ENCODE peak calls at places on chromosomes 1 and 21, in four cellular contexts. One of them, this sample, is unnamed.

GRCh38 chr1:17958704-17959103 is 148.9 kb upstream of the IGSF21 start:
- ATAC-seq in activated naive CD8-positive, alpha-beta T cell treated with anti-CD3 and anti-CD28 coated beads, Interleukin-2, amount 10 ng/mL, durations not matched to agents 7 days and 5 days: no peak
- ATAC-seq in foreskin keratinocyte: no peak
- ATAC-seq in T-cell: peak; percentile 89
- ATAC-seq in this sample: no peak

GRCh38 chr1:184163674-184164470 is 112.3 kb downstream of the TSEN15 start:
- ATAC-seq in activated naive CD8-positive, alpha-beta T cell treated with anti-CD3 and anti-CD28 coated beads, Interleukin-2, amount 10 ng/mL, durations not matched to agents 7 days and 5 days: no peak
- ATAC-seq in foreskin keratinocyte: peak; percentile 32
- ATAC-seq in T-cell: no peak
- ATAC-seq in this sample: no peak

GRCh38 chr1:22969224-22969829 is 3.3 kb downstream of the LACTBL1 start:
- ATAC-seq in activated naive CD8-positive, alpha-beta T cell treated with anti-CD3 and anti-CD28 coated beads, Interleukin-2, amount 10 ng/mL, durations not matched to agents 7 days and 5 days: no peak
- ATAC-seq in foreskin keratinocyte: no peak
- ATAC-seq in T-cell: no peak
- ATAC-seq in this sample: peak; percentile 31

GRCh38 chr1:63674238-63674864 is 81.1 kb downstream of the PGM1 start:
- ATAC-seq in activated naive CD8-positive, alpha-beta T cell treated with anti-CD3 and anti-CD28 coated beads, Interleukin-2, amount 10 ng/mL, durations not matched to agents 7 days and 5 days: no peak
- ATAC-seq in foreskin keratinocyte: peak; percentile 79
- ATAC-seq in T-cell: no peak
- ATAC-seq in this sample: peak; percentile 65

GRCh38 chr21:41247976-41248545 is 68.5 kb upstream of the FAM3B start:
- ATAC-seq in activated naive CD8-positive, alpha-beta T cell treated with anti-CD3 and anti-CD28 coated beads, Interleukin-2, amount 10 ng/mL, durations not matched to agents 7 days and 5 days: no peak
- ATAC-seq in foreskin keratinocyte: no peak
- ATAC-seq in T-cell: no peak
- ATAC-seq in this sample: no peak

GRCh38 chr1:98103617-98104284 is 182.9 kb upstream of the DPYD start:
- ATAC-seq in activated naive CD8-positive, alpha-beta T cell treated with anti-CD3 and anti-CD28 coated beads, Interleukin-2, amount 10 ng/mL, durations not matched to agents 7 days and 5 days: no peak
- ATAC-seq in foreskin keratinocyte: peak; percentile 21
- ATAC-seq in T-cell: no peak
- ATAC-seq in this sample: no peak

GRCh38 chr1:223738465-223739365 is 26.4 kb downstream of the CAPN2 start:
- ATAC-seq in activated naive CD8-positive, alpha-beta T cell treated with anti-CD3 and anti-CD28 coated beads, Interleukin-2, amount 10 ng/mL, durations not matched to agents 7 days and 5 days: no peak
- ATAC-seq in foreskin keratinocyte: peak; percentile 50
- ATAC-seq in T-cell: no peak
- ATAC-seq in this sample: peak; percentile 17

GRCh38 chr1:181356505-181357340 is 126.6 kb upstream of the CACNA1E start:
- ATAC-seq in activated naive CD8-positive, alpha-beta T cell treated with anti-CD3 and anti-CD28 coated beads, Interleukin-2, amount 10 ng/mL, durations not matched to agents 7 days and 5 days: no peak
- ATAC-seq in foreskin keratinocyte: no peak
- ATAC-seq in T-cell: no peak
- ATAC-seq in this sample: no peak

GRCh38 chr1:58785424-58786058 is 1.7 kb upstream of the JUN start:
- ATAC-seq in activated naive CD8-positive, alpha-beta T cell treated with anti-CD3 and anti-CD28 coated beads, Interleukin-2, amount 10 ng/mL, durations not matched to agents 7 days and 5 days: no peak
- ATAC-seq in foreskin keratinocyte: peak; percentile 0
- ATAC-seq in T-cell: no peak
- ATAC-seq in this sample: no peak

GRCh38 chr1:225907341-225907740 is 16.7 kb downstream of the PYCR2 start:
- ATAC-seq in activated naive CD8-positive, alpha-beta T cell treated with anti-CD3 and anti-CD28 coated beads, Interleukin-2, amount 10 ng/mL, durations not matched to agents 7 days and 5 days: no peak
- ATAC-seq in foreskin keratinocyte: no peak
- ATAC-seq in T-cell: no peak
- ATAC-seq in this sample: no peak

GRCh38 chr1:93600663-93601062 is 81.0 kb downstream of the BCAR3 start:
- ATAC-seq in activated naive CD8-positive, alpha-beta T cell treated with anti-CD3 and anti-CD28 coated beads, Interleukin-2, amount 10 ng/mL, durations not matched to agents 7 days and 5 days: no peak
- ATAC-seq in foreskin keratinocyte: no peak
- ATAC-seq in T-cell: no peak
- ATAC-seq in this sample: no peak

GRCh38 chr1:9250586-9251381 is 16.2 kb downstream of the H6PD start:
- ATAC-seq in activated naive CD8-positive, alpha-beta T cell treated with anti-CD3 and anti-CD28 coated beads, Interleukin-2, amount 10 ng/mL, durations not matched to agents 7 days and 5 days: no peak
- ATAC-seq in foreskin keratinocyte: no peak
- ATAC-seq in T-cell: no peak
- ATAC-seq in this sample: peak; percentile 62

GRCh38 chr1:246309247-246309884 is 197.7 kb downstream of the SMYD3 start:
- ATAC-seq in activated naive CD8-positive, alpha-beta T cell treated with anti-CD3 and anti-CD28 coated beads, Interleukin-2, amount 10 ng/mL, durations not matched to agents 7 days and 5 days: no peak
- ATAC-seq in foreskin keratinocyte: no peak
- ATAC-seq in T-cell: no peak
- ATAC-seq in this sample: no peak

GRCh38 chr1:24506706-24507422 is 4.2 kb downstream of the RCAN3 start:
- ATAC-seq in activated naive CD8-positive, alpha-beta T cell treated with anti-CD3 and anti-CD28 coated beads, Interleukin-2, amount 10 ng/mL, durations not matched to agents 7 days and 5 days: no peak
- ATAC-seq in foreskin keratinocyte: no peak
- ATAC-seq in T-cell: no peak
- ATAC-seq in this sample: no peak

GRCh38 chr1:219514728-219515127 is 98.2 kb downstream of the ZC3H11B start:
- ATAC-seq in activated naive CD8-positive, alpha-beta T cell treated with anti-CD3 and anti-CD28 coated beads, Interleukin-2, amount 10 ng/mL, durations not matched to agents 7 days and 5 days: no peak
- ATAC-seq in foreskin keratinocyte: no peak
- ATAC-seq in T-cell: no peak
- ATAC-seq in this sample: peak; percentile 33

GRCh38 chr1:159991513-159991912 is 37.5 kb upstream of the SLAMF9 start:
- ATAC-seq in activated naive CD8-positive, alpha-beta T cell treated with anti-CD3 and anti-CD28 coated beads, Interleukin-2, amount 10 ng/mL, durations not matched to agents 7 days and 5 days: peak; percentile 42
- ATAC-seq in foreskin keratinocyte: no peak
- ATAC-seq in T-cell: no peak
- ATAC-seq in this sample: peak; percentile 94

GRCh38 chr1:100305954-100306353 is 39.9 kb downstream of the RTCA start:
- ATAC-seq in activated naive CD8-positive, alpha-beta T cell treated with anti-CD3 and anti-CD28 coated beads, Interleukin-2, amount 10 ng/mL, durations not matched to agents 7 days and 5 days: no peak
- ATAC-seq in foreskin keratinocyte: no peak
- ATAC-seq in T-cell: no peak
- ATAC-seq in this sample: no peak

GRCh38 chr21:37863842-37864241 is 52.4 kb downstream of the KCNJ6 start:
- ATAC-seq in activated naive CD8-positive, alpha-beta T cell treated with anti-CD3 and anti-CD28 coated beads, Interleukin-2, amount 10 ng/mL, durations not matched to agents 7 days and 5 days: no peak
- ATAC-seq in foreskin keratinocyte: no peak
- ATAC-seq in T-cell: no peak
- ATAC-seq in this sample: no peak

GRCh38 chr1:31216016-31216415 is 23.7 kb downstream of the NKAIN1 start:
- ATAC-seq in activated naive CD8-positive, alpha-beta T cell treated with anti-CD3 and anti-CD28 coated beads, Interleukin-2, amount 10 ng/mL, durations not matched to agents 7 days and 5 days: no peak
- ATAC-seq in foreskin keratinocyte: peak; percentile 47
- ATAC-seq in T-cell: no peak
- ATAC-seq in this sample: peak; percentile 39

GRCh38 chr1:92843046-92843423 is 11.2 kb downstream of the RPL5 start:
- ATAC-seq in activated naive CD8-positive, alpha-beta T cell treated with anti-CD3 and anti-CD28 coated beads, Interleukin-2, amount 10 ng/mL, durations not matched to agents 7 days and 5 days: no peak
- ATAC-seq in foreskin keratinocyte: no peak
- ATAC-seq in T-cell: no peak
- ATAC-seq in this sample: no peak

GRCh38 chr1:242057745-242058115 is 58.8 kb upstream of the MAP1LC3C start:
- ATAC-seq in activated naive CD8-positive, alpha-beta T cell treated with anti-CD3 and anti-CD28 coated beads, Interleukin-2, amount 10 ng/mL, durations not matched to agents 7 days and 5 days: no peak
- ATAC-seq in foreskin keratinocyte: no peak
- ATAC-seq in T-cell: no peak
- ATAC-seq in this sample: no peak

GRCh38 chr1:9807541-9807940 is 16.2 kb downstream of the CLSTN1 start:
- ATAC-seq in activated naive CD8-positive, alpha-beta T cell treated with anti-CD3 and anti-CD28 coated beads, Interleukin-2, amount 10 ng/mL, durations not matched to agents 7 days and 5 days: peak; percentile 18
- ATAC-seq in foreskin keratinocyte: no peak
- ATAC-seq in T-cell: no peak
- ATAC-seq in this sample: peak; percentile 12

GRCh38 chr1:167695756-167696561 is 25.8 kb upstream of the MPZL1 start:
- ATAC-seq in activated naive CD8-positive, alpha-beta T cell treated with anti-CD3 and anti-CD28 coated beads, Interleukin-2, amount 10 ng/mL, durations not matched to agents 7 days and 5 days: no peak
- ATAC-seq in foreskin keratinocyte: no peak
- ATAC-seq in T-cell: no peak
- ATAC-seq in this sample: no peak

GRCh38 chr1:181732218-181732990 is 249.1 kb downstream of the CACNA1E start:
- ATAC-seq in activated naive CD8-positive, alpha-beta T cell treated with anti-CD3 and anti-CD28 coated beads, Interleukin-2, amount 10 ng/mL, durations not matched to agents 7 days and 5 days: no peak
- ATAC-seq in foreskin keratinocyte: no peak
- ATAC-seq in T-cell: no peak
- ATAC-seq in this sample: no peak

This sample was measured in esophagus mucosa.